ENCODE peak calls at places on chromosomes 6 and 20, in five cellular contexts. R is GM06990, D is activated T-cell treated with anti-CD3 and anti-CD28 coated beads for 24 hours, X is nephron progenitor cell, I is SK-MEL-5. E is an unnamed sample.

GRCh38 chr20:62804632-62805364 is at the start of gene OGFR:
- DNase-seq in I (peak; percentile 47), R (peak; percentile 81), D (peak; percentile 56), X (peak; percentile 73), E (no peak)

GRCh38 chr6:3671382-3671781 is 80.1 kb downstream of the PXDC1 start:
- DNase-seq in R (no peak), X (no peak), D (no peak), I (no peak), E (no peak)

GRCh38 chr20:53839423-53840176 is 230.8 kb downstream of the BCAS1 start:
- DNase-seq in I (no peak), R (peak; percentile 72), D (peak; percentile 23), X (no peak), E (no peak)

GRCh38 chr6:52262620-52263344 is 18.5 kb upstream of the IL17F start:
- DNase-seq in D (no peak), R (no peak), I (no peak), X (no peak), E (no peak)

GRCh38 chr6:157981395-157982296 is at the start of gene SYNJ2:
- DNase-seq in D (peak; percentile 70), R (peak; percentile 76), I (peak; percentile 53), X (peak; percentile 81), E (peak; percentile 63)

GRCh38 chr20:15763344-15763743 is 809.9 kb downstream of the KIF16B start:
- DNase-seq in D (no peak), I (no peak), X (no peak), R (no peak), E (no peak)

GRCh38 chr6:131685266-131685780 is 15.9 kb downstream of the OR2A4 start:
- DNase-seq in R (peak; percentile 32), X (no peak), D (no peak), I (no peak), E (no peak)

GRCh38 chr6:7262037-7262461 is 51.0 kb downstream of the SSR1 start:
- DNase-seq in R (no peak), D (no peak), I (peak; percentile 80), X (peak; percentile 32), E (no peak)

GRCh38 chr6:165986647-165987482 is 180.8 kb downstream of the TBXT start:
- DNase-seq in X (peak; percentile 50), I (peak; percentile 61), R (no peak), D (no peak), E (no peak)

GRCh38 chr6:56440551-56440981 is 193.2 kb upstream of the COL21A1 start:
- DNase-seq in R (no peak), X (no peak), D (no peak), I (no peak), E (no peak)

GRCh38 chr20:58755751-58756524 is 63.3 kb downstream of the NPEPL1 start:
- DNase-seq in D (no peak), R (no peak), X (no peak), I (no peak), E (no peak)

GRCh38 chr6:3534599-3534998 is 77.7 kb upstream of the SLC22A23 start:
- DNase-seq in D (no peak), X (no peak), I (no peak), R (no peak), E (no peak)

E was measured in pons.